ENCODE peak calls at places on chromosomes 6 and 20, in seven cellular contexts. P is tibial artery; V is fibroblast of lung; T is SJSA1; Q is CD8-positive, alpha-beta memory T cell; N is heart right ventricle; Y is GM12865. L is an unnamed sample.
A peak's percentile ranks its signal among the peaks of the same experiment; 100 is the strongest.

GRCh38 chr20:41304413-41305079 is 13.0 kb downstream of the ZHX3 start:
- DNase-seq in P (no peak), V (no peak), T (no peak), Q (no peak), N (no peak), Y (no peak), L (no peak)

GRCh38 chr6:103983860-103984259 is 875.9 kb downstream of the HACE1 start:
- DNase-seq in P (no peak), V (no peak), T (no peak), Q (no peak), N (no peak), Y (no peak), L (no peak)

GRCh38 chr6:106453756-106454367 is 93.3 kb downstream of the CRYBG1 start:
- DNase-seq in P (no peak), V (no peak), T (no peak), Q (no peak), N (no peak), Y (no peak), L (no peak)

GRCh38 chr20:13870349-13870748 is 85.5 kb downstream of the NDUFAF5 start:
- DNase-seq in P (no peak), V (no peak), T (no peak), Q (no peak), N (no peak), Y (no peak), L (no peak)

GRCh38 chr20:45100563-45101245 is at the start of gene KCNS1:
- DNase-seq in P (no peak), V (peak; percentile 30), T (no peak), Q (no peak), N (no peak), Y (no peak), L (no peak)

GRCh38 chr20:7470912-7471311 is 469.3 kb downstream of the HAO1 start:
- DNase-seq in P (no peak), V (no peak), T (no peak), Q (no peak), N (no peak), Y (no peak), L (no peak)

GRCh38 chr6:56235245-56235644 is 12.1 kb downstream of the COL21A1 start:
- DNase-seq in P (no peak), V (peak; percentile 14), T (no peak), Q (no peak), N (no peak), Y (no peak), L (no peak)

GRCh38 chr20:46057856-46058655 is 29.0 kb downstream of the SLC12A5 start:
- DNase-seq in P (peak; percentile 74), V (peak; percentile 35), T (peak; percentile 23), Q (no peak), N (peak; percentile 29), Y (no peak), L (no peak)

GRCh38 chr20:38104283-38104682 is 60.8 kb downstream of the TGM2 start:
- DNase-seq in P (no peak), V (peak; percentile 31), T (no peak), Q (no peak), N (no peak), Y (no peak), L (no peak)

GRCh38 chr20:11807070-11807741 is 110.5 kb upstream of the BTBD3 start:
- DNase-seq in P (no peak), V (peak; percentile 94), T (peak; percentile 82), Q (no peak), N (no peak), Y (no peak), L (peak; percentile 62)

GRCh38 chr20:18879262-18879661 is 65.7 kb downstream of the SCP2D1 start:
- DNase-seq in P (no peak), V (no peak), T (no peak), Q (no peak), N (no peak), Y (no peak), L (no peak)
- H3K4me3 ChIP-seq in P (no peak overlapping the region), V (no peak overlapping the region), T (no peak overlapping the region), Q (no peak overlapping the region), N (no peak overlapping the region), Y (no peak overlapping the region), L (no peak overlapping the region)

GRCh38 chr20:31652917-31653385 is 15.2 kb downstream of the COX4I2 start:
- DNase-seq in P (no peak), V (peak; percentile 34), T (no peak), Q (no peak), N (no peak), Y (no peak), L (peak; percentile 37)
- H3K4me3 ChIP-seq in P (no peak overlapping the region), V (no peak overlapping the region), T (no peak overlapping the region), Q (no peak overlapping the region), N (no peak overlapping the region), Y (no peak overlapping the region), L (no peak overlapping the region)

GRCh38 chr6:125961117-125961516 is 4.5 kb downstream of the HINT3 start:
- DNase-seq in P (no peak), V (no peak), T (no peak), Q (no peak), N (no peak), Y (no peak), L (no peak)

GRCh38 chr6:125954735-125955410 is 1.7 kb upstream of the HINT3 start:
- DNase-seq in P (no peak), V (no peak), T (no peak), Q (no peak), N (no peak), Y (no peak), L (no peak)

GRCh38 chr6:125957391-125957693 is 772 bp downstream of the HINT3 start:
- DNase-seq in P (no peak), V (no peak), T (no peak), Q (no peak), N (no peak), Y (no peak), L (no peak)

GRCh38 chr6:125956506-125957390 is at the start of gene HINT3:
- DNase-seq in P (peak; percentile 97), V (peak; percentile 97), T (peak; percentile 92), Q (peak; percentile 98), N (peak; percentile 98), Y (peak; percentile 98), L (peak; percentile 88)

GRCh38 chr6:125957845-125958244 is 1.3 kb downstream of the HINT3 start:
- DNase-seq in P (no peak), V (peak; percentile 33), T (no peak), Q (no peak), N (no peak), Y (no peak), L (no peak)
- H3K4me3 ChIP-seq in P (peak overlapping the region; percentile 94), V (peak overlapping the region; percentile 100), T (no peak overlapping the region), Q (peak overlapping the region; percentile 16), N (peak overlapping the region; percentile 90), Y (peak overlapping the region; percentile 83), L (peak overlapping the region; percentile 85)

GRCh38 chr6:43247115-43247999 is 4.1 kb downstream of the TTBK1 start:
- DNase-seq in P (peak; percentile 84), V (peak; percentile 37), T (no peak), Q (peak; percentile 85), N (peak; percentile 77), Y (peak; percentile 86), L (no peak)
- H3K4me3 ChIP-seq in P (peak overlapping the region; percentile 49), V (peak overlapping the region; percentile 21), T (no peak overlapping the region), Q (peak overlapping the region; percentile 87), N (peak overlapping the region; percentile 64), Y (peak overlapping the region; percentile 55), L (peak overlapping the region; percentile 36)

DNA sequence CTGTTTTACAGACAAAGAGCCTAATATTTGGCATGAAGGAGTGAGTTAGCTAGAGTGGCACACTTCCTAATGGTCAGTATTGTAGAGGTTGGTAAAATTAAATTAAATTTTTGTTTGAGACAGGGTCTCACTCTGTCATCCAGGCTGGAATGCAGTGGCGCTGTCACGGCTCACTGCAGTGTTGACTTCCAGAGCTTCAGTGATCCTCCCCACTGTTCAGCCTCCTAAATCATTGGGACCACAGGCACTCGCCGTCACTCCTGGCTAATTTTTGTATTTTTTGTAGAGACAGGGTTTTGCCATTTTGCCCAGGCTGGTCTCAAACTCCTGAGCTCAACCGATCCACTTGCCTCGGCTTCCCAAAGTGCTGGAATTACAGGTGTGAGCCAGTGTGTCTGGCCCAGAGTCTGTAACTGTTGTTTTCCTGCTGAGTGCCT is 70.9 kb downstream of the SCAND1 start:
- DNase-seq in P (no peak), V (peak; percentile 34), T (peak; percentile 25), Q (no peak), N (no peak), Y (no peak), L (no peak)
- H3K4me3 ChIP-seq in P (peak overlapping the region; percentile 26), V (no peak overlapping the region), T (no peak overlapping the region), Q (no peak overlapping the region), N (no peak overlapping the region), Y (no peak overlapping the region), L (peak overlapping the region; percentile 16)

DNA sequence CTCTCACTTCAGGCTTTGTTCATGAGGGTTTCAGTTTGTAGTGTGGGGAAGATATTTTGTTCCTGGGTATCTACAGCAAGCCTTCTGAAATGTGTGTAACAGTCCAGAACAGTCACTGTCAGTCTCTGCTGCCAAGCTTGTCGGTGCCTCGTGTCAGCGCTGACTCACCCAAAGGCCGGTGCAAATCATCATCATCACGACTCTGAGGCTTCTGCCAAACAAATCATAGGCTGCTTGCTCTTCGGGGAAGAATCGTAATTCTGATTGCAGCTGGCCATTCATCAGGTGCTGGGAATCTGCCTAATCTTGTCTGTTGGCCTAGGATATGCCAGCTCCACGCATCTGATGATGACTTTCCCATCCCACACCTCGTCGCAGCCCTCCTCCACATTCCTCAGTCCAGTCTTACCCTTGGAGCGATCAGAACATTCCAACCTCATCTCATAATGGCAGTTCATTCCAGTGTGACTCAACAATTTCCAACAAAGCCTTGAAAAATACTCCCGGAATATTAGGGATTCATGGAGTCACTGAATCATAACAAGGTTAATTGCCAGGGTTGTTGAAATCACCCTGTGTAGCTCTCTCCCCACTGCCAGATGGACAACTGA is 40.9 kb downstream of the ALDH8A1 start:
- DNase-seq in P (peak; percentile 80), V (peak; percentile 99), T (peak; percentile 89), Q (no peak), N (peak; percentile 54), Y (no peak), L (peak; percentile 100)
- H3K4me3 ChIP-seq in P (no peak overlapping the region), V (no peak overlapping the region), T (peak overlapping the region; percentile 17), Q (no peak overlapping the region), N (no peak overlapping the region), Y (no peak overlapping the region), L (no peak overlapping the region)

GRCh38 chr6:26420607-26421235 is 18.6 kb downstream of the BTN3A1 start:
- DNase-seq in P (no peak), V (peak; percentile 48), T (peak; percentile 76), Q (no peak), N (peak; percentile 25), Y (peak; percentile 64), L (no peak)
- H3K4me3 ChIP-seq in P (peak overlapping the region; percentile 63), V (peak overlapping the region; percentile 97), T (peak overlapping the region; percentile 70), Q (peak overlapping the region; percentile 81), N (peak overlapping the region; percentile 73), Y (peak overlapping the region; percentile 97), L (peak overlapping the region; percentile 95)